ENCODE peak calls at places on chromosomes 13 and 19, in six cellular contexts. U is lung, Y is gastrocnemius medialis, Q is PC-9, N is heart right ventricle, H is stomach. C is an unnamed sample.

GRCh38 chr13:113121183-113121927 is 1.2 kb upstream of the F10 start:
- DNase-seq in U (no peak), Y (no peak), Q (no peak), N (no peak), H (no peak), C (no peak)

GRCh38 chr19:20787766-20788165 is 11.7 kb downstream of the ZNF66 start:
- DNase-seq in U (no peak), Y (no peak), Q (no peak), N (no peak), H (no peak), C (no peak)

GRCh38 chr13:113406321-113407102 is 42.6 kb upstream of the GRTP1 start:
- DNase-seq in U (no peak), Y (no peak), Q (no peak), N (no peak), H (no peak), C (no peak)

GRCh38 chr13:72696590-72696989 is 30.8 kb downstream of the MZT1 start:
- DNase-seq in U (no peak), Y (no peak), Q (no peak), N (no peak), H (no peak), C (no peak)

GRCh38 chr13:39405596-39405995 is 197.4 kb downstream of the LHFPL6 start:
- DNase-seq in U (no peak), Y (no peak), Q (no peak), N (no peak), H (no peak), C (no peak)

GRCh38 chr19:27673986-27674385 is 1539.0 kb downstream of the UQCRFS1 start:
- DNase-seq in U (no peak), Y (no peak), Q (no peak), N (no peak), H (no peak), C (peak)

GRCh38 chr13:94706854-94707399 is 5.4 kb downstream of the SOX21 start:
- DNase-seq in U (no peak), Y (no peak), Q (no peak), N (no peak), H (no peak), C (no peak)

GRCh38 chr13:99103536-99103935 is 97.1 kb upstream of the UBAC2 start:
- DNase-seq in U (no peak), Y (no peak), Q (no peak), N (no peak), H (no peak), C (peak)

GRCh38 chr13:20492641-20493040 is 33.0 kb downstream of the CRYL1 start:
- DNase-seq in U (no peak), Y (no peak), Q (peak), N (no peak), H (no peak), C (no peak)

GRCh38 chr19:1396019-1396767 is 5.1 kb downstream of the GAMT start:
- DNase-seq in U (no peak), Y (no peak), Q (no peak), N (no peak), H (no peak), C (no peak)

GRCh38 chr19:41353466-41354342 is at the start of gene TGFB1:
- DNase-seq in U (peak), Y (peak), Q (peak), N (peak), H (peak), C (peak)

GRCh38 chr19:41355035-41355434 is 1.3 kb upstream of the TGFB1 start:
- DNase-seq in U (no peak), Y (no peak), Q (no peak), N (no peak), H (no peak), C (no peak)

GRCh38 chr19:41355802-41356201 is 2.1 kb upstream of the TGFB1 start:
- DNase-seq in U (no peak), Y (no peak), Q (no peak), N (peak), H (no peak), C (no peak)

GRCh38 chr19:41352609-41353465 is 885 bp downstream of the TGFB1 start:
- DNase-seq in U (peak), Y (no peak), Q (no peak), N (peak), H (peak), C (peak)

DNA sequence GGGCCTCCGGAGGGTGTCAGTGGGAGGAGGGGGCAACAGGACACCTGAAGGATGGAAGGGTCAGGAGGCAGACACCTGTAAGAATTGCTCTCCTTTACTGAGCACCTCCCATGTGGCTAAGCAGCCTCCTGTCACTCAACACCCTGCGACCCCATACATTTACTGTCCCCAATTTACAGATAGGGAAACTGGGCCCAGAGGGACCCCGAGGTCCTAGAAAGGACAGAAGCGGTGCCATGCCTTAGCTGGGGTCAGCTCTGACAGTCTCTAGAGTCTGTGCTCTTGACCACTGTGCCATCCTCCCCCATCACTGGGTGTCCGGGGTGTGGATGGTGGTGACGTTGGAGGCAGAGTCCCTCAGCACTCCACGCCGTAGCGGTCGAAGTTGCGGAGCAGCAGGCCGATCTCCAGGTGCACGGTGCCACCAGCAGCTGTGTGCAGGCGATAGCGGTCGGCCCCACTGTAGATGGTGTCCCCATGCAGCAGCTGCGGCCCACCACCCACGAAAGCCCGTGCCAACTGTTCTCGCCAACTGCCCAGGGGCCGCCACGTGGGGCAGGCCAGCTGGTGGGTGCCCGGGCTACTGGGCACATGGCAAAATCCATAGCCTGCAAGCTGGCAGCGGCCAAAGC is 737 bp upstream of the TGFB1 start:
- DNase-seq in U (no peak), Y (no peak), Q (no peak), N (peak), H (no peak), C (no peak)
- TF ChIP-seq CTCF in U (no peak), Y (no peak), Q (peak), N (no peak), H (no peak), C (no peak)

GRCh38 chr13:27924529-27925141 is 4.8 kb downstream of the PDX1 start:
- DNase-seq in U (no peak), Y (no peak), Q (no peak), N (no peak), H (no peak), C (no peak)

GRCh38 chr13:27925220-27925991 is 5.6 kb downstream of the PDX1 start:
- DNase-seq in U (no peak), Y (no peak), Q (no peak), N (no peak), H (no peak), C (no peak)

GRCh38 chr13:27922974-27923612 is 3.3 kb downstream of the PDX1 start:
- DNase-seq in U (no peak), Y (no peak), Q (no peak), N (no peak), H (no peak), C (no peak)

GRCh38 chr13:27921961-27922910 is 2.4 kb downstream of the PDX1 start:
- DNase-seq in U (no peak), Y (no peak), Q (no peak), N (no peak), H (no peak), C (no peak)

DNA sequence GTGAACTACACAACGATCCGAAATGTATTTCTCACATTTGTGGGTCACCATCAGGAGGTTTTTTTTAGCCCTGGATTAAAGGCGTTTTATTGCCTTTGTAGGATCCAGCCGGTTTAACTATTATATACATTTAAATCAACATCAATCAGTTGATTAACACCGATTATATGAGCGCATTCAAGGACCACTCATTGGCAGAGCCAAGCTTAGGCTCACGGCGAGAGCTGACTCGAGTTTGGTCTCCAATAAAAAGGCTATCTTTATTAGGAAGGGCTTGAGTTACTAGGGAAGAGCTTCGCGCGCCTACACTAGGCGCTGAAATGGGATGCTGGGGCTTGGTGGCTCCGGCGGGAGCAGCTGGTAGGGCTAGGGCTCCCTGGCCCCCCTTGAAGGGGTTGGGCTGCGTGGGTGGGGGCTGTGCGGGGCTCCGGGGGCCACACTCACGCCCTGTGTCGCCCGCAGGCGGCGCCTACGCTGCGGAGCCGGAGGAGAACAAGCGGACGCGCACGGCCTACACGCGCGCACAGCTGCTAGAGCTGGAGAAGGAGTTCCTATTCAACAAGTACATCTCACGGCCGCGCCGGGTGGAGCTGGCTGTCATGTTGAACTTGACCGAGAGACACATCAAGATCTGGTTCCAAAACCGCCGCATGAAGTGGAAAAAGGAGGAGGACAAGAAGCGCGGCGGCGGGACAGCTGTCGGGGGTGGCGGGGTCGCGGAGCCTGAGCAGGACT is 4.2 kb downstream of the PDX1 start:
- DNase-seq in U (no peak), Y (no peak), Q (no peak), N (no peak), H (no peak), C (no peak)
- H3K4me3 ChIP-seq in U (no peak), Y (no peak), Q (no peak), N (no peak), H (no peak), C (peak)

DNA sequence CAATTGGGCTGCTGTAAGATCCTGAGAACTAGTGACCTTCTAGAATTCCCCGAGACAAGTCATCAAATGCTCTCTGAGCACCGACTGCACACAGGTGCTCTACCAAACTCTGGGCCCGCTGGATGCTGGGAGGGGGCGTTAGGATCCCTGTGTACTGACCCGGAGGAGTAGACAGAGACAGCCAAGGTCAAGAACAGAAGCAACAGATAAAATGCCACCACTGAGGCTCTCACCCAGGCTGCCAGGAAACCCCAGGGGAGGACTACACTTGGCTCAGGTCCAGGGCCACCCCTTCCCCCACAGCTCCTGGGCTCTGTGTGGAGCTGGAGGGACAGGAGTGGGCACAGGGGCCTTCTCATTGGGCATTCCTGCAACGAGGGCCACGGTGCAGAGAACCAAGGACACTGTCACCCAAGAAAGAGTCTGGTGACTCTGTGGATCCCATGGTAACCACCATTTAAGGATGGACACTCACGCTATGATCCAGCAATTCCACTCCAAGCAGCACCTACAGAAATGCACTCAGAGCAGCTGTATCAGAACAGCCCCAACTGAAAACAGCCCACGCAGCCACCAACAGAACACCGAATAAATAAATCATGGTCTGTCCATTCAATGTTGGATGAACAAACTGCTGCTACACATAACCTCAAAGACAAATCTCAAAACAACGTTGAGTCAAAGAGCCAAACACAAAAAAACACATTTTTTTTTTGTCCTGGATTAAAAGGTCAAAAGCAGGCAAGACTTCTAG is 16.8 kb upstream of the SLC35E1 start:
- DNase-seq in U (no peak), Y (no peak), Q (no peak), N (no peak), H (no peak), C (no peak)
- H3K27ac ChIP-seq in U (peak), Y (peak), Q (no peak), N (no peak), H (no peak), C (no peak)

GRCh38 chr13:24274452-24274971 is 34.9 kb upstream of the C1QTNF9 start:
- DNase-seq in U (no peak), Y (no peak), Q (no peak), N (peak), H (peak), C (peak)

GRCh38 chr13:24275041-24275440 is 34.3 kb upstream of the C1QTNF9 start:
- DNase-seq in U (no peak), Y (no peak), Q (no peak), N (no peak), H (peak), C (peak)

GRCh38 chr13:24272452-24273161 is 36.8 kb upstream of the C1QTNF9 start:
- DNase-seq in U (peak), Y (no peak), Q (no peak), N (peak), H (no peak), C (peak)

GRCh38 chr13:24271611-24272451 is 37.5 kb upstream of the C1QTNF9 start:
- DNase-seq in U (peak), Y (no peak), Q (no peak), N (peak), H (peak), C (peak)

DNA sequence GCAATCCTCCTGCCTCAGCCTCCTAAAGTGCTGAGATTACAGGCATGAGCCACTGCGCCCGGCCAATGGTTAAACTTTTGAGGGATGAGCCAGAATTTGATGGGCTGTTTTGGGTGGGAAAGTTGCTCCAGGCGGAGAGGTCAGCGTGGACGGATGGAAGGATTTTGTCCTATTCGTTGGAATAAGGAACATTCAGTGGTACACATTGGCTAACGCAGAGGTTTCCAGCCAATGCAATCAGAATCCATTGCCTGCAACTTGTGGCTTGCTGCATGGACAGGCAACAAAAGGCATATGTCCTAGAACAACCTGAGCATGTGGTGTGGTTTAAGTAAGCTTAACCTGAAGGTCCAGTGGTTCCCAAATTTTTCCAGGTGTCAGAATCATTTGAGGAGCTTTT is 35.5 kb upstream of the C1QTNF9 start:
- DNase-seq in U (no peak), Y (no peak), Q (no peak), N (no peak), H (no peak), C (peak)
- TF ChIP-seq CTCF in U (no peak), Y (no peak), Q (no peak), N (no peak), H (no peak), C (no peak)

GRCh38 chr13:30850867-30851211 is 55.2 kb upstream of the MEDAG start:
- DNase-seq in U (no peak), Y (no peak), Q (no peak), N (no peak), H (no peak), C (no peak)
- H3K4me3 ChIP-seq in U (no peak), Y (no peak), Q (no peak), N (no peak), H (no peak), C (no peak)

GRCh38 chr19:48195106-48195830 is 24.8 kb downstream of the ZSWIM9 start:
- DNase-seq in U (no peak), Y (no peak), Q (no peak), N (no peak), H (no peak), C (no peak)
- H3K27ac ChIP-seq in U (no peak), Y (no peak), Q (no peak), N (no peak), H (no peak), C (no peak)

GRCh38 chr13:51995677-51996551 is 15.3 kb downstream of the ATP7B start:
- DNase-seq in U (peak), Y (no peak), Q (no peak), N (peak), H (peak), C (no peak)
- TF ChIP-seq CTCF in U (no peak), Y (no peak), Q (no peak), N (no peak), H (no peak), C (no peak)

GRCh38 chr19:15197275-15198005 is 3.4 kb downstream of the NOTCH3 start:
- DNase-seq in U (no peak), Y (no peak), Q (no peak), N (peak), H (no peak), C (no peak)

GRCh38 chr19:15198006-15198356 is 2.8 kb downstream of the NOTCH3 start:
- DNase-seq in U (no peak), Y (no peak), Q (no peak), N (no peak), H (no peak), C (no peak)

GRCh38 chr19:15200575-15201364 is at the start of gene NOTCH3:
- DNase-seq in U (no peak), Y (no peak), Q (no peak), N (peak), H (no peak), C (no peak)

GRCh38 chr19:15199652-15200574 is 882 bp downstream of the NOTCH3 start:
- DNase-seq in U (no peak), Y (no peak), Q (no peak), N (no peak), H (no peak), C (no peak)

GRCh38 chr19:15199219-15199651 is 1.6 kb downstream of the NOTCH3 start:
- DNase-seq in U (no peak), Y (no peak), Q (no peak), N (no peak), H (no peak), C (no peak)
- H3K4me3 ChIP-seq in U (peak), Y (no peak), Q (peak), N (peak), H (peak), C (peak)

GRCh38 chr19:40585677-40586422 is 9.2 kb downstream of the SHKBP1 start:
- DNase-seq in U (peak), Y (no peak), Q (peak), N (no peak), H (no peak), C (no peak)
- H3K27ac ChIP-seq in U (peak), Y (no peak), Q (peak), N (no peak), H (no peak), C (no peak)